ENCODE peak calls at places on chromosome 11, in five cellular contexts. M is spleen, W is Panc1, F is cardiac muscle cell, U is bronchial epithelial cell. T is an unnamed sample.

GRCh38 chr11:108589136-108589535 is 4.4 kb downstream of the EXPH5 start:
- DNase-seq in W (no peak), M (no peak), U (no peak), F (peak; percentile 15), T (no peak)

GRCh38 chr11:33321483-33321882 is 64.3 kb downstream of the HIPK3 start:
- DNase-seq in U (no peak), F (no peak), W (no peak), M (no peak), T (no peak)

GRCh38 chr11:13487661-13488030 is 8.2 kb downstream of the PTH start:
- DNase-seq in W (no peak), U (peak; percentile 45), M (no peak), F (no peak), T (no peak)

GRCh38 chr11:93567406-93567819 is 24.2 kb upstream of the SMCO4 start:
- DNase-seq in W (no peak), U (no peak), F (no peak), M (no peak), T (peak; percentile 92)

GRCh38 chr11:93577291-93577690 is 34.1 kb upstream of the SMCO4 start:
- DNase-seq in U (peak; percentile 25), M (no peak), W (no peak), F (no peak), T (no peak)

GRCh38 chr11:42958635-42959034 is 353.2 kb upstream of the API5 start:
- DNase-seq in U (no peak), W (no peak), M (no peak), F (no peak), T (no peak)

GRCh38 chr11:130189492-130190210 is 30.1 kb downstream of the ST14 start:
- DNase-seq in M (no peak), W (no peak), F (no peak), U (no peak), T (no peak)

GRCh38 chr11:102139081-102139498 is 28.8 kb downstream of the YAP1 start:
- DNase-seq in F (peak; percentile 69), M (no peak), W (no peak), U (peak; percentile 89), T (no peak)

GRCh38 chr11:44398266-44399045 is 88.5 kb upstream of the ALX4 start:
- DNase-seq in M (no peak), F (no peak), U (no peak), W (no peak), T (no peak)

GRCh38 chr11:19512621-19513020 is 200.0 kb upstream of the NAV2 start:
- DNase-seq in M (no peak), U (no peak), F (no peak), W (no peak), T (no peak)

GRCh38 chr11:40885257-40885947 is 574.0 kb downstream of the LRRC4C start:
- DNase-seq in M (no peak), W (no peak), F (no peak), U (peak; percentile 21), T (no peak)

GRCh38 chr11:70796601-70797000 is 398.3 kb downstream of the CTTN start:
- DNase-seq in W (no peak), U (peak; percentile 3), M (no peak), F (no peak), T (no peak)

GRCh38 chr11:91299980-91300379 is 924.6 kb upstream of the FAT3 start:
- DNase-seq in W (no peak), M (no peak), U (peak; percentile 16), F (no peak), T (no peak)

GRCh38 chr11:77154381-77155081 is 26.5 kb downstream of the MYO7A start:
- DNase-seq in W (no peak), M (no peak), U (no peak), F (no peak), T (no peak)

GRCh38 chr11:104256525-104256924 is 92.6 kb upstream of the PDGFD start:
- DNase-seq in W (no peak), U (peak; percentile 30), M (no peak), F (peak; percentile 10), T (no peak)

GRCh38 chr11:35515224-35515623 is 10.2 kb downstream of the PAMR1 start:
- DNase-seq in M (no peak), F (no peak), W (no peak), U (peak; percentile 97), T (no peak)

GRCh38 chr11:93840981-93841380 is 9.4 kb downstream of the VSTM5 start:
- DNase-seq in F (no peak), W (no peak), M (no peak), U (no peak), T (no peak)

GRCh38 chr11:92675810-92676209 is 293.6 kb upstream of the MTNR1B start:
- DNase-seq in M (no peak), W (no peak), U (no peak), F (no peak), T (no peak)

GRCh38 chr11:20042025-20042639 is 118.1 kb downstream of the DBX1 start:
- DNase-seq in M (no peak), U (no peak), F (no peak), W (no peak), T (no peak)

GRCh38 chr11:19080579-19080993 is 20.1 kb upstream of the MRGPRX2 start:
- DNase-seq in W (no peak), M (no peak), F (peak; percentile 5), U (peak; percentile 78), T (no peak)

GRCh38 chr11:20488352-20488751 is 100.8 kb downstream of the PRMT3 start:
- DNase-seq in W (no peak), U (no peak), M (no peak), F (no peak), T (no peak)

GRCh38 chr11:116557261-116557660 is 215.5 kb downstream of the BUD13 start:
- DNase-seq in F (no peak), U (no peak), M (no peak), W (no peak), T (no peak)

GRCh38 chr11:35594680-35595079 is 23.6 kb upstream of the FJX1 start:
- DNase-seq in U (no peak), M (no peak), W (no peak), F (peak; percentile 21), T (no peak)

GRCh38 chr11:125371451-125371935 is 124.6 kb downstream of the FEZ1 start:
- DNase-seq in U (no peak), W (no peak), F (peak; percentile 28), M (peak; percentile 11), T (no peak)

GRCh38 chr11:106281455-106282173 is 204.2 kb downstream of the AASDHPPT start:
- DNase-seq in U (peak; percentile 99), W (peak; percentile 63), F (no peak), M (no peak), T (no peak)

GRCh38 chr11:94934362-94934761 is 39.0 kb downstream of the CWC15 start:
- DNase-seq in W (no peak), F (no peak), U (no peak), M (no peak), T (no peak)

GRCh38 chr11:74014880-74015279 is 6.0 kb upstream of the UCP3 start:
- DNase-seq in U (no peak), M (no peak), F (no peak), W (no peak), T (no peak)

GRCh38 chr11:34493926-34494595 is 19.5 kb downstream of the ELF5 start:
- DNase-seq in W (no peak), F (no peak), M (no peak), U (no peak), T (no peak)

DNA sequence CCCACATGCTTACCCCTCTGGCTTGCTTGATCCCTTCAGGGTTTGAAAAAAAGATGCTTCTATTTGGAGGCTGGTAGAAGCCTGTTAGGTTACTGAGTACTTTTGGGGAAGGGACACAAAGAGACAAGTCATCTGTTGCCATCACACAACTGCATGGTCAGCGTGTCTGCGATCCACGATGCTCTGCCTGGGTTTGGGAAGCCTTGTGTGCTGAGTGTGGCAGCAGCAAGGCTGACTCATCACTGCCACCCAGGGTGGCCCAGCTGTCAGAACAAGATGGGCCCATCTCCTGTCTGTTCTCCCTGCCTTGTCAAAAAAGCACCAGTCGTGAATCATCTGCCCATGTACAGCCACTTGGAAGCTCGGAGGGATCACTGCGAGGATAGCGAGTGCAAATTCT is 26.2 kb downstream of the UBASH3B start:
- DNase-seq in U (no peak), M (no peak), F (no peak), W (no peak), T (no peak)
- TF ChIP-seq CTCF in U (no peak), M (no peak), F (no peak), W (no peak), T (no peak)

DNA sequence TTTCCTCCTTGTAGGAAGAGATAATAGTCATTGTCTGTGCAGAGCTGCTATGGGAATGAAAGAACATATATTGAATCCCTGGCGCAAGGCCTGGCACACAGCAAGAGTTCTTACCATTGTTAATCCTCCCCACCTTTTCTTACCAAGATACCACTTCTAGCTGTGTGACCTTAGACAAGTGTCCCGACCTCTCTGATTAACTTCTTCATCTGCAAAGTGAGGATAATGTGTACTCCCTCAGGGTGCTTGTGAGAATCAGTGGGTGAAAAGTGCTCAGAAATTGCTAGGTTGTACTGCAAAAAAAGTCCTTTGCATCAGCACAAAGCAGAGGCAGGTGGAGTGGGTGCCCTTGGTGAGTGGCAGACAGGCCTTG is 3.7 kb upstream of the CST6 start:
- DNase-seq in W (no peak), U (no peak), F (no peak), M (no peak), T (no peak)
- TF ChIP-seq CTCF in W (no peak), U (no peak), F (no peak), M (no peak), T (no peak)

GRCh38 chr11:128483211-128483788 is 104.1 kb downstream of the ETS1 start:
- DNase-seq in F (no peak), U (no peak), W (no peak), M (no peak), T (no peak)

GRCh38 chr11:128482092-128482491 is 105.3 kb downstream of the ETS1 start:
- DNase-seq in M (no peak), U (no peak), W (no peak), F (no peak), T (no peak)

GRCh38 chr11:128481135-128481534 is 106.2 kb downstream of the ETS1 start:
- DNase-seq in F (no peak), U (no peak), M (no peak), W (no peak), T (no peak)

GRCh38 chr11:128482512-128483191 is 104.7 kb downstream of the ETS1 start:
- DNase-seq in W (no peak), F (no peak), M (no peak), U (no peak), T (no peak)

DNA sequence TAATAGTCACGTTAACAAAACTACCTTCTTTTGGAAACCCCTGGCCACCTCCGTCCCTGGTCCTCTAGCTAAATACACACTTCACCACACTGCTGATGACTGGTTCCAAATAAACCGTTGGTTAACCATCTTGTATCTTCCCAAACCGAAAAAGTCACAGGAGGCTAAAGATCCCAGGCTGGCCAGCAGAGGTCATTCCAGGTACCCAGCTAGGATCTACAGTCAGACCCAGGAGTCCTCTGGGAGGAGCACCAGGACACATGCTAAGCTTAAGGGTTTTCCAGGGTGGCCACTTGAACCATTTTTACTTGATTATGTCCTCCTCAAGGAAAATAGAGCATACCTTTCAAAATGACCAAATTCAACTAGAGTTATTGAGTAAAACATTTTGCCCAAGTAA is 103.2 kb downstream of the ETS1 start:
- DNase-seq in M (no peak), F (no peak), W (no peak), U (no peak), T (no peak)
- TF ChIP-seq CTCF in M (no peak), F (no peak), W (peak; percentile 79), U (peak; percentile 13), T (peak; percentile 59)

DNA sequence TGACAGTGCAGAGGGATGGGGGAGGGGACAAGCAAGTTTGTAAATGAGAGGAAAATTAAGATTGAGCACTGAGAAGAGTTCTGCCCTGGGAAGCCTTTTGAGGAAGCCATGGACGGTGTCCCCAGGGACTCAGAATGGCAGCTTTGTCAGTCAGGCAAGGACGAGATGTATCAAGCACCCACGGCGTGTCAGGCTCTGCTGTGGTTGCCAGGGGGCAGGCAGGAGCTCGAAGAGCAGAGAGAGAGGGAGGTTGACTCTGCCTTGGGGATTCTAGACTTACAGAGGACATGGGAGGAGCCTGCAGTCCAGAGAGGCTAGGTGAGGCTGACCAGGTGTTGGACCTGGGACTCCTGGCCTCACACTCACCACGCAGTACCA is 29.1 kb upstream of the SYT7 start:
- DNase-seq in W (no peak), F (peak; percentile 47), M (no peak), U (peak; percentile 51), T (no peak)
- TF ChIP-seq CTCF in W (no peak), F (peak; percentile 19), M (no peak), U (peak; percentile 55), T (peak; percentile 18)

T was measured in LNCaP clone FGC.